ENCODE peak calls at places on chromosomes 7 and 10, in five cellular contexts. One of them, this sample, is unnamed.

GRCh38 chr7:35418716-35419425 is 165.0 kb upstream of the TBX20 start:
- DNase-seq in cardiac fibroblast: no peak
- DNase-seq in stimulated activated CD4-positive, alpha-beta T cell treated with anti-CD3 and anti-CD28 coated beads, Interleukin-12 subunit alpha, Interleukin-12 subunit beta, amount 100 ng/mL, for 48 hours: no peak
- DNase-seq in stimulated activated CD8-positive, alpha-beta memory T cell treated with anti-CD3 and anti-CD28 coated beads, Interleukin-7, amount 100 ng/mL, for 4 hours: no peak
- DNase-seq in fibroblast of lung: no peak
- DNase-seq in this sample: no peak

GRCh38 chr10:58993480-58994221 is 182.8 kb upstream of the PHYHIPL start:
- DNase-seq in cardiac fibroblast: no peak
- DNase-seq in stimulated activated CD4-positive, alpha-beta T cell treated with anti-CD3 and anti-CD28 coated beads, Interleukin-12 subunit alpha, Interleukin-12 subunit beta, amount 100 ng/mL, for 48 hours: no peak
- DNase-seq in stimulated activated CD8-positive, alpha-beta memory T cell treated with anti-CD3 and anti-CD28 coated beads, Interleukin-7, amount 100 ng/mL, for 4 hours: no peak
- DNase-seq in fibroblast of lung: no peak
- DNase-seq in this sample: no peak

GRCh38 chr10:124512040-124512428 is 50.4 kb downstream of the LHPP start:
- DNase-seq in cardiac fibroblast: no peak
- DNase-seq in stimulated activated CD4-positive, alpha-beta T cell treated with anti-CD3 and anti-CD28 coated beads, Interleukin-12 subunit alpha, Interleukin-12 subunit beta, amount 100 ng/mL, for 48 hours: no peak
- DNase-seq in stimulated activated CD8-positive, alpha-beta memory T cell treated with anti-CD3 and anti-CD28 coated beads, Interleukin-7, amount 100 ng/mL, for 4 hours: no peak
- DNase-seq in fibroblast of lung: no peak
- DNase-seq in this sample: no peak

GRCh38 chr10:47440207-47440606 is 43.7 kb downstream of the ANXA8 start:
- DNase-seq in cardiac fibroblast: peak
- DNase-seq in stimulated activated CD4-positive, alpha-beta T cell treated with anti-CD3 and anti-CD28 coated beads, Interleukin-12 subunit alpha, Interleukin-12 subunit beta, amount 100 ng/mL, for 48 hours: no peak
- DNase-seq in stimulated activated CD8-positive, alpha-beta memory T cell treated with anti-CD3 and anti-CD28 coated beads, Interleukin-7, amount 100 ng/mL, for 4 hours: no peak
- DNase-seq in fibroblast of lung: no peak
- DNase-seq in this sample: no peak

GRCh38 chr10:67477868-67478267 is 218.1 kb downstream of the CTNNA3 start:
- DNase-seq in cardiac fibroblast: no peak
- DNase-seq in stimulated activated CD4-positive, alpha-beta T cell treated with anti-CD3 and anti-CD28 coated beads, Interleukin-12 subunit alpha, Interleukin-12 subunit beta, amount 100 ng/mL, for 48 hours: no peak
- DNase-seq in stimulated activated CD8-positive, alpha-beta memory T cell treated with anti-CD3 and anti-CD28 coated beads, Interleukin-7, amount 100 ng/mL, for 4 hours: no peak
- DNase-seq in fibroblast of lung: no peak
- DNase-seq in this sample: no peak

GRCh38 chr10:96124230-96125141 is 5.6 kb upstream of the ZNF518A start:
- DNase-seq in cardiac fibroblast: peak
- DNase-seq in stimulated activated CD4-positive, alpha-beta T cell treated with anti-CD3 and anti-CD28 coated beads, Interleukin-12 subunit alpha, Interleukin-12 subunit beta, amount 100 ng/mL, for 48 hours: no peak
- DNase-seq in stimulated activated CD8-positive, alpha-beta memory T cell treated with anti-CD3 and anti-CD28 coated beads, Interleukin-7, amount 100 ng/mL, for 4 hours: no peak
- DNase-seq in fibroblast of lung: peak
- DNase-seq in this sample: no peak

GRCh38 chr7:2934211-2934731 is 90.2 kb upstream of the GNA12 start:
- DNase-seq in cardiac fibroblast: peak
- DNase-seq in stimulated activated CD4-positive, alpha-beta T cell treated with anti-CD3 and anti-CD28 coated beads, Interleukin-12 subunit alpha, Interleukin-12 subunit beta, amount 100 ng/mL, for 48 hours: no peak
- DNase-seq in stimulated activated CD8-positive, alpha-beta memory T cell treated with anti-CD3 and anti-CD28 coated beads, Interleukin-7, amount 100 ng/mL, for 4 hours: no peak
- DNase-seq in fibroblast of lung: peak
- DNase-seq in this sample: no peak

GRCh38 chr7:47601119-47601880 is 19.4 kb upstream of the TNS3 start:
- DNase-seq in cardiac fibroblast: peak
- DNase-seq in stimulated activated CD4-positive, alpha-beta T cell treated with anti-CD3 and anti-CD28 coated beads, Interleukin-12 subunit alpha, Interleukin-12 subunit beta, amount 100 ng/mL, for 48 hours: no peak
- DNase-seq in stimulated activated CD8-positive, alpha-beta memory T cell treated with anti-CD3 and anti-CD28 coated beads, Interleukin-7, amount 100 ng/mL, for 4 hours: no peak
- DNase-seq in fibroblast of lung: peak
- DNase-seq in this sample: no peak